ENCODE peak calls at places on chromosomes 2 and 18, in eight cellular contexts. O, N, M, K, G, P, T and X are unnamed samples.

GRCh38 chr2:73291093-73291460 is 2.3 kb downstream of the EGR4 start:
- DNase-seq in O (peak; percentile 82), K (peak; percentile 62), N (no peak), P (no peak), M (peak; percentile 48), G (no peak), T (peak; percentile 78), X (no peak)

GRCh38 chr2:52386433-52386832 is 1354.5 kb upstream of the NRXN1 start:
- DNase-seq in P (no peak), T (no peak), K (no peak), M (no peak), O (no peak), N (no peak), G (no peak), X (no peak)

GRCh38 chr2:53498210-53498609 is 269.4 kb upstream of the CHAC2 start:
- DNase-seq in M (peak; percentile 40), G (no peak), O (no peak), K (peak; percentile 65), P (no peak), T (no peak), N (no peak), X (no peak)

GRCh38 chr18:58552057-58552461 is 76.8 kb downstream of the ALPK2 start:
- DNase-seq in N (no peak), K (peak; percentile 58), T (no peak), G (peak; percentile 56), P (no peak), M (peak; percentile 50), O (peak; percentile 47), X (peak; percentile 78)

GRCh38 chr2:100291152-100291970 is 30.9 kb downstream of the LONRF2 start:
- DNase-seq in K (peak; percentile 97), P (peak; percentile 93), O (peak; percentile 93), M (peak; percentile 98), T (peak; percentile 99), G (peak; percentile 98), N (no peak), X (no peak)

GRCh38 chr2:58708565-58708964 is 467.4 kb upstream of the FANCL start:
- DNase-seq in N (no peak), K (no peak), P (no peak), M (no peak), T (no peak), G (no peak), O (no peak), X (no peak)

GRCh38 chr2:137947714-137948336 is 16.4 kb upstream of the HNMT start:
- DNase-seq in N (peak; percentile 22), K (peak; percentile 81), T (peak; percentile 73), M (peak; percentile 80), G (no peak), O (peak; percentile 60), P (peak; percentile 65), X (peak; percentile 8)

GRCh38 chr2:42974697-42975357 is 182.4 kb upstream of the HAAO start:
- DNase-seq in P (peak; percentile 81), M (peak; percentile 66), K (peak; percentile 68), O (peak; percentile 87), T (peak; percentile 77), N (peak; percentile 63), G (no peak), X (no peak)

GRCh38 chr2:235556086-235556485 is 62.2 kb downstream of the AGAP1 start:
- DNase-seq in P (no peak), O (no peak), G (no peak), M (no peak), T (no peak), K (no peak), N (no peak), X (no peak)

GRCh38 chr2:16626497-16626896 is 39.1 kb downstream of the CYRIA start:
- DNase-seq in N (peak; percentile 43), T (peak; percentile 81), P (peak; percentile 70), G (peak; percentile 50), O (peak; percentile 18), M (peak; percentile 82), K (peak; percentile 91), X (no peak)

GRCh38 chr18:3499498-3499897 is 49.5 kb downstream of the TGIF1 start:
- DNase-seq in K (no peak), O (no peak), M (no peak), T (peak; percentile 81), P (no peak), N (no peak), G (no peak), X (no peak)

GRCh38 chr2:15561574-15562344 is 625 bp upstream of the NBAS start:
- DNase-seq in G (peak; percentile 39), K (peak; percentile 71), N (no peak), P (peak; percentile 36), M (peak; percentile 43), T (no peak), O (peak; percentile 51), X (no peak)

GRCh38 chr2:3595409-3595808 is 497 bp downstream of the COLEC11 start:
- DNase-seq in N (no peak), K (no peak), O (no peak), M (no peak), T (no peak), P (no peak), G (no peak), X (no peak)
- H3K4me3 ChIP-seq in N (no peak overlapping the region), K (no peak overlapping the region), O (no peak overlapping the region), M (no peak overlapping the region), T (no peak overlapping the region), P (no peak overlapping the region), G (no peak overlapping the region), X (no peak overlapping the region)

DNA sequence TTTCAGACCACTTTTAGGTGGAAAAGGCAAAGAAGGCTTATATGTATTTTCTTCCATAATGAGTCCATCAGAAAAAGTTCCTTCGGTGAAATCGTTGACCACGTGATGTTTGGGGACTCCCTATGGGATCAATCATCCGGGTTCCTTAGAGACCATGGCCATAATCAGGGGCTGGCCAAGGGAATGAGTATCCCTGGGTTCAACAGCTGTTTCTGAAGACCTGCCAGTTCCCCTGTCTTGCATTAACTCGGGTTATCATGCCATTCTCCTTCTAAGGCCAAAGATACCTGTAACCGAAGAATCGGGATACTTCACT is 18.7 kb upstream of the TMEM177 start:
- DNase-seq in T (no peak), M (no peak), K (no peak), N (no peak), O (no peak), P (no peak), G (no peak), X (no peak)
- TF ChIP-seq CTCF in T (no peak), M (no peak), K (no peak), N (no peak), O (no peak), P (no peak), G (no peak), X (no peak)

GRCh38 chr18:8629602-8630001 is 20.4 kb downstream of the RAB12 start:
- DNase-seq in P (no peak), K (no peak), N (no peak), O (no peak), T (no peak), G (no peak), M (no peak), X (no peak)

GRCh38 chr18:8632386-8632785 is 23.1 kb downstream of the RAB12 start:
- DNase-seq in T (no peak), N (no peak), K (no peak), G (no peak), O (no peak), P (no peak), M (no peak), X (no peak)

GRCh38 chr18:8631265-8631664 is 22.0 kb downstream of the RAB12 start:
- DNase-seq in O (no peak), G (no peak), P (no peak), T (no peak), K (no peak), M (no peak), N (no peak), X (no peak)

GRCh38 chr18:8627540-8627939 is 18.3 kb downstream of the RAB12 start:
- DNase-seq in M (no peak), K (no peak), N (no peak), P (no peak), T (no peak), O (no peak), G (no peak), X (no peak)

GRCh38 chr18:8630546-8630945 is 21.3 kb downstream of the RAB12 start:
- DNase-seq in P (no peak), O (no peak), M (no peak), G (no peak), T (no peak), K (no peak), N (no peak), X (no peak)
- H3K4me3 ChIP-seq in P (no peak overlapping the region), O (no peak overlapping the region), M (no peak overlapping the region), G (no peak overlapping the region), T (no peak overlapping the region), K (no peak overlapping the region), N (no peak overlapping the region), X (no peak overlapping the region)

DNA sequence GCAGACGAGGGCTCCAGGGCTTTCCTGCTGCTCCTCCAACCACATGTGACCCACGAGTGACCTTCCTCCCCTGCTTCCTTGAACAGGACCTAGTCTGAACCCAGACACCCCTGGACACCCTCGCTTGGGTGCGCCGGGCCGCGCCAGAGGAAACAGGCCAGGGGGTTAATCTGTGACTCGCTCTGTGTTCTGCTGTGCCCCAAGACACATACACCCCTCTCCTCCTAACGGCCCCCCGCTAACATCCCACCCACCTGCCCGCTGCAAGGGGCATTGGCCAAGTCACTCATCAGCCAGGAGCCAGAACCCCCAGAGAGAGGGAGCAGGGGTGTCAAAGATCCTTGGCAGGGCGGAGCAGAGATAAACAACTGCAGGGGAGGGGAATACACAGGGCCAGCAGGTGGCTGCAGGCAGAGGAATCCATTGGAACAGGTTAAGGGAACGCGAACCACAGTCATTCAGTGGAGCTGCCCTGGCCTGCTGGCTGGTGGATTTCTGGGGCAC is 38.1 kb downstream of the TNS1 start:
- DNase-seq in N (no peak), M (no peak), K (no peak), G (no peak), T (no peak), P (no peak), O (no peak), X (no peak)
- TF ChIP-seq CTCF in N (no peak), M (no peak), K (no peak), G (peak; percentile 22), T (no peak), P (no peak), O (no peak), X (no peak)

DNA sequence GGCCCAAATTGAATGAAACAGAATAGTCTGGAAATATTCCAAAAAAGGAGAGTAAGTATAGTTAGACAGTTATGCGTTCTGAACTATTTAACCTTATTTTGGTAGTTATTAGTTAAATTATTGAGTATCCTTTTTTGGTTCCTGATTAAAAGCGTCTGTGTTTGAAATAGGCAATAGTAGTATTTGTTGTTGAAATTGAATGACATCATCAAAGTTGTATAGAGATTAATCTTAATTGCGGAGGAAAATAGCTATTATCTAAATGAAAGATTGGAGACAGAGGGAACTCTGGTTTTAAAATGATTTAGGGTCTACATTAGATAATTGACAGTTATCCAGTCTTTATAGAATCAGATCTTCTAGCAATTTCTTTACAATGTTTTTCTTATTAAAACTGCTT is 115.8 kb downstream of the BIRC6 start:
- DNase-seq in O (no peak), G (no peak), M (no peak), N (no peak), T (no peak), K (no peak), P (no peak), X (no peak)
- H3K4me3 ChIP-seq in O (no peak overlapping the region), G (no peak overlapping the region), M (no peak overlapping the region), N (no peak overlapping the region), T (no peak overlapping the region), K (no peak overlapping the region), P (no peak overlapping the region), X (no peak overlapping the region)

GRCh38 chr18:50038448-50038847 is 156.5 kb downstream of the MYO5B start:
- DNase-seq in T (peak; percentile 11), N (no peak), P (no peak), O (no peak), M (no peak), G (no peak), K (peak; percentile 34), X (no peak)
- TF ChIP-seq CTCF in T (no peak), N (no peak), P (no peak), O (no peak), M (no peak), G (no peak), K (no peak), X (no peak)